ENCODE peak calls at places on chromosomes 2 and 18, in ten cellular contexts. T is astrocyte, K is H9, D is immature natural killer cell, J is SJSA1, Y is heart right ventricle, O is GM10248, U is SHP77, N is GM13977, S is GM23338. E is an unnamed sample.

GRCh38 chr2:26652361-26653041 is 11.3 kb upstream of the CIB4 start:
- DNase-seq in T (no peak), K (peak; percentile 15), D (no peak), J (no peak), Y (no peak), O (no peak), U (no peak), N (no peak), S (no peak), E (no peak)

GRCh38 chr2:8264981-8265380 is 416.9 kb upstream of the ID2 start:
- DNase-seq in T (no peak), K (no peak), D (no peak), J (no peak), Y (no peak), O (no peak), U (no peak), N (no peak), S (no peak), E (no peak)

GRCh38 chr2:55093381-55093780 is 43.1 kb upstream of the RTN4 start:
- DNase-seq in T (peak; percentile 87), K (no peak), D (no peak), J (peak; percentile 51), Y (no peak), O (no peak), U (no peak), N (no peak), S (no peak), E (no peak)

GRCh38 chr18:31633416-31634330 is 42.0 kb downstream of the TTR start:
- DNase-seq in T (no peak), K (no peak), D (no peak), J (no peak), Y (no peak), O (no peak), U (no peak), N (no peak), S (no peak), E (no peak)

GRCh38 chr18:36451454-36452251 is 154.1 kb downstream of the FHOD3 start:
- DNase-seq in T (no peak), K (no peak), D (no peak), J (no peak), Y (no peak), O (no peak), U (no peak), N (no peak), S (no peak), E (no peak)

GRCh38 chr2:111944536-111945210 is 46.3 kb downstream of the MERTK start:
- DNase-seq in T (no peak), K (no peak), D (no peak), J (no peak), Y (no peak), O (no peak), U (no peak), N (peak; percentile 9), S (no peak), E (no peak)

GRCh38 chr18:12621737-12622306 is 36.1 kb downstream of the SPIRE1 start:
- DNase-seq in T (peak; percentile 88), K (no peak), D (no peak), J (no peak), Y (no peak), O (no peak), U (no peak), N (no peak), S (no peak), E (no peak)

GRCh38 chr2:177501186-177501585 is 108.6 kb downstream of the AGPS start:
- DNase-seq in T (no peak), K (no peak), D (no peak), J (no peak), Y (no peak), O (no peak), U (no peak), N (no peak), S (no peak), E (no peak)

GRCh38 chr2:47872941-47873340 is 33.4 kb downstream of the FBXO11 start:
- DNase-seq in T (no peak), K (no peak), D (no peak), J (no peak), Y (no peak), O (no peak), U (no peak), N (no peak), S (peak; percentile 31), E (no peak)

E was measured in GM13976.